ENCODE peak calls at places on chromosome 22, in seven cellular contexts. B is lower lobe of right lung, V is tibial artery, Y is stomach, M is substantia nigra, J is breast epithelium, Q is hepatocyte. C is an unnamed sample.

GRCh38 chr22:41216984-41217383 is 11.9 kb downstream of the L3MBTL2 start:
- DNase-seq in M (no peak), J (no peak), Q (no peak), B (no peak), V (no peak), Y (no peak), C (no peak)

GRCh38 chr22:31089101-31090100 is 8.3 kb downstream of the SMTN start:
- DNase-seq in M (peak; percentile 51), Y (peak; percentile 54), V (no peak), B (no peak), Q (peak; percentile 61), J (no peak), C (no peak)

GRCh38 chr22:38262051-38262795 is 10.6 kb downstream of the TMEM184B start:
- DNase-seq in V (no peak), M (peak; percentile 61), Q (no peak), Y (peak; percentile 71), J (peak; percentile 85), B (peak; percentile 82), C (no peak)

GRCh38 chr22:32310777-32311176 is 46.9 kb upstream of the RFPL3 start:
- DNase-seq in V (no peak), M (no peak), B (no peak), J (no peak), Q (no peak), Y (peak; percentile 7), C (no peak)

GRCh38 chr22:30481711-30482110 is 9.9 kb upstream of the SEC14L3 start:
- DNase-seq in B (no peak), V (no peak), Q (no peak), M (no peak), J (no peak), Y (no peak), C (no peak)

GRCh38 chr22:47696776-47697175 is 934.3 kb downstream of the TBC1D22A start:
- DNase-seq in B (no peak), M (no peak), Q (no peak), V (no peak), J (no peak), Y (no peak), C (no peak)

GRCh38 chr22:48720662-48721393 is 1106.8 kb downstream of the BRD1 start:
- DNase-seq in M (no peak), Y (no peak), V (no peak), Q (no peak), J (no peak), B (no peak), C (no peak)

GRCh38 chr22:30398685-30399680 is 2.2 kb downstream of the SEC14L2 start:
- DNase-seq in Y (no peak), J (no peak), V (no peak), M (no peak), B (no peak), Q (no peak), C (no peak)

GRCh38 chr22:30891443-30891755 is 77.2 kb downstream of the MORC2 start:
- DNase-seq in M (no peak), B (no peak), J (no peak), V (no peak), Y (no peak), Q (no peak), C (no peak)

GRCh38 chr22:29478326-29479276 is 1.4 kb upstream of the NEFH start:
- DNase-seq in M (no peak), B (no peak), Y (no peak), J (no peak), Q (peak; percentile 55), V (no peak), C (no peak)

GRCh38 chr22:26563022-26563421 is 26.9 kb downstream of the TPST2 start:
- DNase-seq in Y (no peak), Q (no peak), M (no peak), J (no peak), B (no peak), V (no peak), C (no peak)

GRCh38 chr22:35424081-35424480 is 24.1 kb downstream of the MCM5 start:
- DNase-seq in M (no peak), Q (no peak), J (no peak), Y (no peak), V (no peak), B (no peak), C (no peak)

GRCh38 chr22:29184886-29185575 is 20.7 kb upstream of the EMID1 start:
- DNase-seq in Y (no peak), M (no peak), J (no peak), B (no peak), V (no peak), Q (no peak), C (no peak)

GRCh38 chr22:32527756-32528155 is 53.1 kb downstream of the FBXO7 start:
- DNase-seq in J (no peak), Q (no peak), B (no peak), V (no peak), M (no peak), Y (no peak), C (no peak)

GRCh38 chr22:46667245-46667623 is 47.0 kb downstream of the GRAMD4 start:
- DNase-seq in Y (no peak), M (no peak), V (no peak), Q (no peak), J (no peak), B (no peak), C (no peak)

DNA sequence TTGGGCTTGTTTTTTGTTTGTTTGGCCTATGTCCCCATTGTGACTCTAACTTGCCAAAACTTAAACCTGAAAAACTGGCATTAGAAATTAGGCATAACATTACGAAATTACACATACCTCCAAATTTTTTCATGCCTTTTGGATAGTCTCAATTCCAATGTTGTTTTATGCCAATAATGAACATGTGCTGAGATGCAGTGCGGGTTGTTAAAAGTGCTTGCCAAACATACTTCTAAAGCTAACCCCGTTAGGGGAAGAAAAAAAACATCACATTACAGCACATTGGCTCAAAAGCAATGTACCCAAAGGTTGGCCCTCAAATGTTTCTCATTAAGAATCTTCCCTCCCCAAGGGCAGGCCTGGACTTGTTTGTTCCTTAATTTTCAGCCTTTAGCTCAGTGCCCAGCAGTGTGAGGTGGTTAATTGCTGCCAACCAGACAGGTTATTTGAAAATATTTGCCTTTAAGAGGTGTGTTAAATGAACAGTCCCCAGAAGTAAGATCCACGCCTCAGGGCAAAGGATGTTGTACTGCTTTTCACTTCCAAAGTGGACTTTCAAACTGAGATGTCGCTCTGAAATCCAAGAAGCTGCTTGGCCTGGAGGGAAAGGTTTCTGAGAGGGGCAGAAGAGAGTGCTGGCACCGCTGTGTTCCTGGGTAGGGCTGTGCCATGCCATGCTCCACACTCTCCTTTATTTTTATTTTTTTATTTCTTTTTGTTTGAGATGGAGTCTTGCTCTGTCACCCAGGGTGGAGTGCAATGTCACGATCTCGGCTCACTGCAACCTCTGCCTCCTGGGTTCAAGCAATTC is 32.9 kb upstream of the FBLN1 start:
- DNase-seq in B (peak; percentile 7), M (no peak), Q (no peak), V (no peak), Y (no peak), J (peak; percentile 91), C (no peak)
- H3K27ac ChIP-seq in B (peak overlapping the region; percentile 43), M (no peak overlapping the region), Q (peak overlapping the region; percentile 83), V (peak overlapping the region; percentile 77), Y (no peak overlapping the region), J (peak overlapping the region; percentile 86), C (peak overlapping the region; percentile 54)

GRCh38 chr22:20223421-20224245 is 44.5 kb downstream of the RTN4R start:
- DNase-seq in V (no peak), J (no peak), Y (no peak), M (no peak), Q (no peak), B (no peak), C (no peak)
- H3K27ac ChIP-seq in V (peak overlapping the region; percentile 55), J (no peak overlapping the region), Y (no peak overlapping the region), M (no peak overlapping the region), Q (no peak overlapping the region), B (no peak overlapping the region), C (no peak overlapping the region)

DNA sequence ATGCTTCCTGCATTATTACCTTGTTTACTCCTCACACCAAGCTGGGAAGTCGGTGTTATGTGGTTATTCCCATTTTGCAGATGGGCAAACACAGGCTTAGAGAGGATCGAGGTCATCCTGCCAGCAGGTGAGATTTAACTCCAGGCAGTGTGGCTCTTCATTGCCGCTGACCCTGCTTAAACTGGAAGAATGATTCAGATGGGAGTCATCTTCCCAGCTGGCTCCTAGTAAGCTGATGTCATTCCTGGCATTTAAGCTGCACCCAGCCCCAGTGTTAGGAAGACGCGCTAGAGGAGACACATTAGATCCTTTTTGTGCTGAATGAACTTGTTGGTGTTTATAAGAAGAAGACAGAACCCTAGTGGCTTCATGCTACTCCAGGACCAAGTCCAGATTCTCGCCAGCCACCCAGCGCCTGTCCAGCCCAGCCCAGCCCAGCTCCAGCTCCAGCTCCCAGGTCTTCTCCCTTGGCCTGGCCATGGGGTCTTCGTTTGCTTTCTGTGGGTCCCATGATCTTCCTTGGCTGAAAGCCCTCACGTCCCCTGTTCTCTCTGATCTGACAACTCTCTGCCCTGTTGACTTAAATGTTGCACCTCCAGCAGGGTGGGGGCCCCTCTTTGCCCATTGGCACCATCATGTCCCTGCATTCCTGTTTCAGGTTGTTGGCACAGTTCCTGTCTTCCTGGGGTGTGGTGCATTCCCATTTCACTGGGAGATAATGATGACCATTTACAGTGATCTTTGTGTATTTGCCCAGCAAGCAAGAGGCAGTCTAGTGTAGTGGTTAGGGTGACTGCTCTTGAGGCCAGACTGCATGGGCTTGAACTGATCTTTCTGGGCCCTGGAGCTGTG is 13.6 kb downstream of the PARVB start:
- DNase-seq in M (no peak), B (no peak), Q (peak; percentile 58), J (no peak), Y (no peak), V (peak; percentile 62), C (peak; percentile 78)
- H3K27ac ChIP-seq in M (no peak overlapping the region), B (no peak overlapping the region), Q (no peak overlapping the region), J (peak overlapping the region; percentile 52), Y (peak overlapping the region; percentile 40), V (no peak overlapping the region), C (peak overlapping the region; percentile 85)

GRCh38 chr22:19893363-19893762 is 38.7 kb upstream of the GNB1L start:
- DNase-seq in Q (no peak), Y (no peak), B (no peak), J (no peak), V (no peak), M (no peak), C (no peak)

GRCh38 chr22:19890502-19891349 is 36.1 kb upstream of the GNB1L start:
- DNase-seq in M (no peak), Y (no peak), B (no peak), Q (no peak), J (no peak), V (no peak), C (no peak)

GRCh38 chr22:19892249-19892879 is 37.7 kb upstream of the GNB1L start:
- DNase-seq in Q (peak; percentile 43), B (no peak), M (no peak), Y (no peak), J (no peak), V (no peak), C (no peak)

GRCh38 chr22:19891350-19892248 is 36.9 kb upstream of the GNB1L start:
- DNase-seq in J (no peak), Y (no peak), M (no peak), V (no peak), Q (peak; percentile 74), B (no peak), C (peak; percentile 43)

DNA sequence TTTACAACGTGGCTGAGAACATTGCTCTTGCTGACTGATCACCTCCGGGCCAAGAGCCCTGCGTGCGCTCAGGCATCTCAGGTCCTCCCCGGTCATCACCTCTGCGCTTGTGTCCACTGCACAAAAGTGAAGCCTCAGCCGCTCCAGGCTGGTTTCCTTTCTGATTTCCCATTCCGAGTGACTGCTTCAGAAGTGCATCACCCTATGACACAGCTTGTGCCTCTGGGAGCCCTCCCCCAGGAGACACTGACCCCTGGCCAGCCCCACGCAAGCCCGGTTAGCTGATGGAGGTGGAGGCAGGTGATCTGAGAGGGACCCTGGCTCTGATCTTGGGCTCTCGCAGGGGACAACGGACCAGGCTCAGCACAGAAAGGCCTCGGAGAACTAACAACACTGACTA is 38.3 kb upstream of the GNB1L start:
- DNase-seq in B (no peak), J (no peak), V (no peak), M (no peak), Q (no peak), Y (no peak), C (no peak)
- H3K27ac ChIP-seq in B (peak overlapping the region; percentile 66), J (peak overlapping the region; percentile 61), V (no peak overlapping the region), M (no peak overlapping the region), Q (no peak overlapping the region), Y (no peak overlapping the region), C (no peak overlapping the region)

GRCh38 chr22:39299829-39300178 is 19.6 kb downstream of the RPL3 start:
- DNase-seq in Q (no peak), Y (no peak), M (no peak), J (no peak), V (peak; percentile 50), B (no peak), C (no peak)
- H3K27ac ChIP-seq in Q (no peak overlapping the region), Y (peak overlapping the region; percentile 69), M (peak overlapping the region; percentile 40), J (peak overlapping the region; percentile 76), V (peak overlapping the region; percentile 62), B (peak overlapping the region; percentile 68), C (no peak overlapping the region)